ENCODE peak calls at places on chromosome 1, in nine cellular contexts. W is cardiac fibroblast, G is lung, J is left lung, N is dorsolateral prefrontal cortex, I is H1, D is tibial artery, T is GM12865, E is adrenal gland. U is an unnamed sample.

GRCh38 chr1:58773406-58773840 is 10.4 kb downstream of the JUN start:
- DNase-seq in W (peak; percentile 89), G (peak; percentile 47), J (no peak), N (no peak), I (no peak), D (peak; percentile 81), T (peak; percentile 65), E (no peak), U (no peak)

GRCh38 chr1:222829868-222830267 is 15.0 kb downstream of the DISP1 start:
- DNase-seq in W (peak; percentile 83), G (no peak), J (no peak), N (no peak), I (no peak), D (no peak), T (no peak), E (no peak), U (no peak)

GRCh38 chr1:109812691-109813393 is 49.1 kb upstream of the EPS8L3 start:
- DNase-seq in W (no peak), G (no peak), J (no peak), N (no peak), I (no peak), D (no peak), T (no peak), E (no peak), U (no peak)

GRCh38 chr1:243786546-243786945 is 63.5 kb downstream of the AKT3 start:
- DNase-seq in W (no peak), G (no peak), J (no peak), N (no peak), I (no peak), D (no peak), T (no peak), E (no peak), U (no peak)

GRCh38 chr1:46186076-46186475 is 9.8 kb upstream of the P3R3URF start:
- DNase-seq in W (no peak), G (no peak), J (no peak), N (no peak), I (no peak), D (no peak), T (no peak), E (no peak), U (peak; percentile 80)

GRCh38 chr1:2787163-2787911 is 14.2 kb downstream of the TTC34 start:
- DNase-seq in W (no peak), G (no peak), J (peak; percentile 59), N (no peak), I (no peak), D (no peak), T (no peak), E (no peak), U (no peak)

GRCh38 chr1:232634086-232634485 is 4.2 kb upstream of the SIPA1L2 start:
- DNase-seq in W (no peak), G (peak; percentile 76), J (peak; percentile 71), N (no peak), I (no peak), D (peak; percentile 41), T (peak; percentile 21), E (peak; percentile 42), U (no peak)

GRCh38 chr1:80896957-80897356 is 903.8 kb upstream of the ADGRL2 start:
- DNase-seq in W (no peak), G (no peak), J (no peak), N (no peak), I (no peak), D (no peak), T (no peak), E (no peak), U (no peak)

GRCh38 chr1:88557044-88557443 is 127.0 kb upstream of the PKN2 start:
- DNase-seq in W (no peak), G (no peak), J (no peak), N (no peak), I (no peak), D (no peak), T (no peak), E (no peak), U (no peak)

GRCh38 chr1:88549536-88549935 is 134.5 kb upstream of the PKN2 start:
- DNase-seq in W (peak; percentile 4), G (no peak), J (no peak), N (no peak), I (no peak), D (no peak), T (no peak), E (no peak), U (no peak)

DNA sequence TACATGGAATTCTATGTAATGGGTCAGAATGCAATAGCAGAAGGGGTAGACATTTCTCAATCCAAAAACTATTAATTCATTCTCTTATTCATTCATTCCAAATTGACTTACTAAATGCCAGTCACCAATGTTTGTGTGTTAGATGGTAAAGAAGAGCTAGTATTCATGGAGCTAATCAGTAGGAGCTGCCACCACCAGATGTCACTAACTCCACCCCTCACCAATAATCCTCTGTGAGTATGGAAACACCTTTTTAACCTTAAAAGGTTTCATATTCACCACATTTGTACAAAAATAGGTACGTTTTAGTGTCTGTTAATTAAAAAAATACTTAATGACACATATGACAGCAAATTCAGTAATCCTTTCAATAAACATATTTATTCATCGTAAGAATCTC is 131.8 kb upstream of the PKN2 start:
- DNase-seq in W (no peak), G (no peak), J (no peak), N (no peak), I (no peak), D (no peak), T (no peak), E (no peak), U (no peak)
- TF ChIP-seq CTCF in W (no peak), G (no peak), J (no peak), N (no peak), I (no peak), D (no peak), T (no peak), E (no peak), U (peak; percentile 40)

GRCh38 chr1:63323866-63324778 is 1.8 kb downstream of the FOXD3 start:
- DNase-seq in W (no peak), G (no peak), J (peak; percentile 80), N (no peak), I (peak; percentile 67), D (no peak), T (no peak), E (no peak), U (no peak)

GRCh38 chr1:63321788-63322247 is 549 bp upstream of the FOXD3 start:
- DNase-seq in W (no peak), G (no peak), J (no peak), N (no peak), I (peak; percentile 81), D (no peak), T (peak; percentile 56), E (no peak), U (no peak)

GRCh38 chr1:63322248-63322943 is at the start of gene FOXD3:
- DNase-seq in W (peak; percentile 36), G (no peak), J (peak; percentile 94), N (no peak), I (peak; percentile 95), D (no peak), T (peak; percentile 71), E (peak; percentile 64), U (no peak)

GRCh38 chr1:63324779-63325119 is 2.4 kb downstream of the FOXD3 start:
- DNase-seq in W (no peak), G (no peak), J (no peak), N (no peak), I (no peak), D (no peak), T (no peak), E (no peak), U (no peak)

DNA sequence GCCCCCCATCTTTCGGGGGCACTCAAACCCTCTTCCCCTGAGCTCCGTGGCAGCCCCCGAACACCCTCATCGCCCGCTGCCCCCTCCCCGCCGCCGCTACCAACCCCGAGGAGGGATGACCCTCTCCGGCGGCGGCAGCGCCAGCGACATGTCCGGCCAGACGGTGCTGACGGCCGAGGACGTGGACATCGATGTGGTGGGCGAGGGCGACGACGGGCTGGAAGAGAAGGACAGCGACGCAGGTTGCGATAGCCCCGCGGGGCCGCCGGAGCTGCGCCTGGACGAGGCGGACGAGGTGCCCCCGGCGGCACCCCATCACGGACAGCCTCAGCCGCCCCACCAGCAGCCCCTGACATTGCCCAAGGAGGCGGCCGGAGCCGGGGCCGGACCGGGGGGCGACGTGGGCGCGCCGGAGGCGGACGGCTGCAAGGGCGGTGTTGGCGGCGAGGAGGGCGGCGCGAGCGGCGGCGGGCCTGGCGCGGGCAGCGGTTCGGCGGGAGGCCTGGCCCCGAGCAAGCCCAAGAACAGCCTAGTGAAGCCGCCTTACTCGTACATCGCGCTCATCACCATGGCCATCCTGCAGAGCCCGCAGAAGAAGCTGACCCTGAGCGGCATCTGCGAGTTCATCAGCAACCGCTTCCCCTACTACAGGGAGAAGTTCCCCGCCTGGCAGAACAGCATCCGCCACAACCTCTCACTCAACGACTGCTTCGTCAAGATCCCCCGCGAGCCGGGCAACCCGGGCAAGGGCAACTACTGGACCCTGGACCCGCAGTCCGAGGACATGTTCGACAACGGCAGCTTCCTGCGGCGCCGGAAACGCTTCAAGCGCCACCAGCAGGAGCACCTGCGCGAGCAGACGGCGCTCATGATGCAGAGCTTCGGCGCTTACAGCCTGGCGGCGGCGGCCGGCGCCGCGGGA is 838 bp downstream of the FOXD3 start:
- DNase-seq in W (peak; percentile 16), G (no peak), J (peak; percentile 85), N (no peak), I (peak; percentile 82), D (no peak), T (peak; percentile 26), E (no peak), U (no peak)
- H3K4me3 ChIP-seq in W (peak overlapping the region; percentile 7), G (no peak overlapping the region), J (peak overlapping the region; percentile 59), N (peak overlapping the region; percentile 42), I (peak overlapping the region; percentile 67), D (peak overlapping the region; percentile 59), T (peak overlapping the region; percentile 84), E (no peak overlapping the region), U (no peak overlapping the region)

GRCh38 chr1:180631197-180631765 is 541 bp upstream of the XPR1 start:
- DNase-seq in W (no peak), G (no peak), J (no peak), N (no peak), I (no peak), D (no peak), T (peak; percentile 43), E (no peak), U (no peak)

GRCh38 chr1:180630408-180631196 is 1.2 kb upstream of the XPR1 start:
- DNase-seq in W (no peak), G (no peak), J (no peak), N (no peak), I (no peak), D (no peak), T (no peak), E (no peak), U (peak; percentile 46)

GRCh38 chr1:180631766-180632325 is at the start of gene XPR1:
- DNase-seq in W (peak; percentile 100), G (peak; percentile 99), J (peak; percentile 98), N (peak; percentile 98), I (peak; percentile 93), D (peak; percentile 97), T (peak; percentile 99), E (peak; percentile 99), U (peak; percentile 90)

GRCh38 chr1:180633092-180634045 is 1.5 kb downstream of the XPR1 start:
- DNase-seq in W (peak; percentile 53), G (no peak), J (no peak), N (no peak), I (no peak), D (no peak), T (no peak), E (no peak), U (no peak)

DNA sequence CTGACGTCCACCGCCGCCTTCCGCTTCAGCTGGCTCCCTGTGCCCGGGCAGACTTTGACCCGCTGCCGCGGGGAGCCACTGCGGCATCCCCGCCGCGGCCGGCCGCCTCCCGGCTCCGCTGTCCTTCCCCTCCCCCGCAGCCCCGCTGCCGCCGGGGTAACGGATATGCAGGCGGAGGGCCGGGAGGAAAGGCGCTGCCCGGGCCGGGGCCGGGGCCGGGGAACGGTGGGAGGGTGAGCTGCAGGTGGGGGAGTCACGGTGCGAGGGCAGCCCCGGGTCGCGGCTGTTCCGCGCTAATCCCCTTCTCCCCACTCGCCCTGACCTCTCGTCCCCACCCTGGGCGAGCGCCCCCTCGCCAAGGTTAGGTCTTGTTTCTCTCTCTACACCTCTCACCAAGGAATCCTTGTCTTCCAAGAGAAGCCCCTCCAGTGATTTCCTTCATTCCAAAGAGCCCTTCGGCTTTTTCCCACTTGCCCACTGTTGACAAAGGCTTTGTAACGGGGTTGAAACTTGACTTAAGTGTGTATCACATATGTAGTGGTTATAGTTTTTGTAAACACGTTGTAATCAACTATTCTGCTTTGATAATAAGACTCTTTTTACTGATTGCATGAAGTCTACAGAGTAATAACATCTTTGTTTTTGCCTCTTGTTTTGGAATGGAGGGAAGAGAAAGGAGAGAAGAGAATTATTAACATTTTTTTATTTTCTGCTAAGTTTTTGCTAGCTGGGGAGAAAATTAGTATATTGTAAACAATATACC is 685 bp downstream of the XPR1 start:
- DNase-seq in W (peak; percentile 11), G (peak; percentile 63), J (peak; percentile 93), N (peak; percentile 39), I (peak; percentile 86), D (no peak), T (peak; percentile 64), E (no peak), U (no peak)
- TF ChIP-seq CTCF in W (peak; percentile 20), G (no peak), J (no peak), N (peak; percentile 15), I (peak; percentile 27), D (no peak), T (peak; percentile 24), E (no peak), U (peak; percentile 39)

GRCh38 chr1:150161747-150162581 is 12.2 kb downstream of the PLEKHO1 start:
- DNase-seq in W (no peak), G (no peak), J (no peak), N (no peak), I (no peak), D (no peak), T (peak; percentile 77), E (no peak), U (no peak)

GRCh38 chr1:150164769-150165168 is 15.1 kb downstream of the PLEKHO1 start:
- DNase-seq in W (no peak), G (no peak), J (no peak), N (no peak), I (no peak), D (no peak), T (peak; percentile 34), E (no peak), U (no peak)

GRCh38 chr1:150162582-150162861 is 12.8 kb downstream of the PLEKHO1 start:
- DNase-seq in W (no peak), G (no peak), J (no peak), N (no peak), I (peak; percentile 51), D (no peak), T (no peak), E (no peak), U (no peak)

GRCh38 chr1:150164224-150164623 is 14.5 kb downstream of the PLEKHO1 start:
- DNase-seq in W (no peak), G (no peak), J (no peak), N (no peak), I (no peak), D (peak; percentile 60), T (no peak), E (peak; percentile 40), U (no peak)

GRCh38 chr1:150162862-150163706 is 13.4 kb downstream of the PLEKHO1 start:
- DNase-seq in W (peak; percentile 99), G (peak; percentile 87), J (peak; percentile 85), N (peak; percentile 84), I (peak; percentile 79), D (peak; percentile 94), T (peak; percentile 96), E (peak; percentile 91), U (peak; percentile 57)
- H3K4me3 ChIP-seq in W (peak overlapping the region; percentile 27), G (no peak overlapping the region), J (peak overlapping the region; percentile 18), N (peak overlapping the region; percentile 38), I (peak overlapping the region; percentile 12), D (peak overlapping the region; percentile 46), T (peak overlapping the region; percentile 70), E (no peak overlapping the region), U (peak overlapping the region; percentile 14)